ENCODE peak calls at places on chromosomes 11 and 22, in six cellular contexts. X is HepG2, E is endothelial cell of umbilical vein, C is A549, V is K562, S is GM12878. H is an unnamed sample.

GRCh38 chr22:22528780-22529179 is 8.7 kb upstream of the ZNF280A start:
- DNase-seq in S (no peak), X (no peak), V (no peak), C (no peak), E (no peak), H (no peak)

GRCh38 chr11:72144807-72145565 is 9.5 kb downstream of the FOLR3 start:
- DNase-seq in X (no peak), E (no peak), C (peak), V (no peak), S (no peak), H (no peak)

GRCh38 chr11:24779791-24780190 is 282.9 kb downstream of the LUZP2 start:
- DNase-seq in X (no peak), E (peak), V (no peak), C (no peak), S (no peak), H (no peak)

GRCh38 chr11:64485077-64485476 is 105.9 kb upstream of the SLC22A12 start:
- DNase-seq in E (no peak), S (no peak), V (no peak), X (no peak), C (no peak), H (no peak)

GRCh38 chr22:39456262-39457046 is at the start of gene MGAT3:
- DNase-seq in S (no peak), X (no peak), V (no peak), E (no peak), C (peak), H (no peak)

GRCh38 chr11:35590412-35590811 is 27.8 kb upstream of the FJX1 start:
- DNase-seq in S (no peak), E (no peak), X (no peak), C (no peak), V (no peak), H (no peak)

GRCh38 chr11:121661796-121662508 is 209.2 kb upstream of the SORL1-AS1 start:
- DNase-seq in X (no peak), S (no peak), V (no peak), E (peak), C (no peak), H (no peak)

GRCh38 chr11:21560466-21560975 is 632.4 kb upstream of the ANO5 start:
- DNase-seq in X (no peak), E (no peak), V (no peak), C (no peak), S (no peak), H (no peak)

GRCh38 chr11:100774859-100775258 is 87.8 kb downstream of the ARHGAP42 start:
- DNase-seq in C (no peak), S (no peak), X (peak), E (no peak), V (no peak), H (no peak)

GRCh38 chr11:74162688-74163467 is 7.9 kb downstream of the C2CD3 start:
- DNase-seq in S (peak), C (no peak), V (no peak), X (no peak), E (no peak), H (no peak)

GRCh38 chr11:43870981-43871550 is 9.6 kb upstream of the ALKBH3 start:
- DNase-seq in E (no peak), V (no peak), S (no peak), C (no peak), X (no peak), H (no peak)

GRCh38 chr11:8384199-8384821 is 120.6 kb upstream of the LMO1 start:
- DNase-seq in E (peak), V (peak), X (no peak), C (peak), S (no peak), H (peak)

GRCh38 chr22:40397436-40397835 is 27.0 kb downstream of the SGSM3 start:
- DNase-seq in E (peak), X (no peak), C (no peak), V (no peak), S (no peak), H (peak)

DNA sequence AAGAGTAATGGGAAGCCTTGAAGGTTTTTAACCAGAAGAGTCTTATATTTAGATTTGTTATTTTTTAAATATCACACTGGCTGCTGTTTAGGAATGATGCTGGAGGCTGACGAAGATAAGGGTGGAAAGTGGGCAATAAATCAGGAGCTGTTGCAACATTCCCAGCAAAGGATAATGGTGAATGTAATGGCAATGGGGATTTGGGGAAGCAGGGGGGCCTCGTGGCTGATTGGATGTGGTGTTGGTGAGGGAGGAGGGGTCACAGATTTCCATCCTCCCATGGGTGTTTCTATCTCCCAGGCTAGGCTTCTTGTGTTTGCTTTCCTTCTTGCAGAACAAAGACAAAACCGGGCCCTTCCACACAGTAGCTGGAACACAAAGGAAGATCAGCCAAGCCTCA is 80.8 kb downstream of the PIWIL4 start:
- DNase-seq in X (no peak), V (no peak), E (no peak), C (no peak), S (no peak), H (no peak)
- TF ChIP-seq MYC in X (no peak), V (no peak), E (no peak), C (no peak), S (no peak), H (no peak)

GRCh38 chr11:92340839-92341238 is 116.2 kb downstream of the FAT3 start:
- DNase-seq in S (no peak), X (peak), E (no peak), C (peak), V (peak), H (peak)
- TF ChIP-seq CTCF in S (peak), X (peak), E (no peak), C (peak), V (peak), H (peak)

DNA sequence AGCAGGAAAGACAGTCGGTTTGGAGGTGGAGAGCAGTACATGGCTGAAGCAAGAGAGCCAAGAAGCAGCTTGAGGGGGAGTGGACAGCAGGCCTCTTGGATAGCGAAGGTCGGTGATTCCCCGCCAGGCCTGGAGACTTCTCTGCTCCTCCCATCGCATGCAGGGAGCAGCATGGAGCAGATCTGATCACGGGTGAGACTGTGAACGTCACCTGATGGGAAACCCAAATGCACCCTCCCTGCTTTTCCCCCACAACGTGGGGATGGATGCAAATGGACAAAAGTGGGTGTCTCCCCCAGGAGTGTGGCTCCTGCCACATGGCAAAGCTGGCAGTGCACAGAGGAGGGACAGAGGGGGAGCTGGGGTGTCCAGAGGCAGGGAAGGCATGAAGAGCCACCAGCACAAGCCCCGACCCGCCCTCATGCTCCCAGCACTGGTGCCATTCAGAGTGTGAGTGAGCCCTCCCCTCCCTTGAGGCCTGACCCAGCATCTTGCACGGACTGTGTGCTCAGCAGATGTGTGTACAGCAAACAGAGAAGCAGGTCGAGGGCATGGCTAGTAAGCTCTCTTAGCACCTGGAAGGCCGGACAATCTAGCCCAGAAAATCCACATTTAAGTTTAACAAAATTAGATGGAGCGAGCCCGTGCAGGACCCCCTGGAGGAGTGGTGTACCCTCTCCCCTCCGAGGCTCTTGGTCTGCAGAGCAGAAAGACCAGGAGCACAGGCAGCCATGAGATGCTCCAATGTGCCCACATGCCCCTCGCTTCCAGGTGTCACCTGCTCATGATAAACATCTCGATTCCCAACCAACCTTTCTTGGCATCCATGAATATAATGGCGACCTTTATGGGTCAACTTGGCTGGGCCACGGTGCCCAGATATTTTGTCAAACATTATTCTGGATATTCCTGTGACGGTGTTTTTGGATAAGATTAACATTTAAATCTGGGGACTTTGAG is 661.7 kb downstream of the TBC1D22A start:
- DNase-seq in C (no peak), V (no peak), X (no peak), E (no peak), S (no peak), H (no peak)
- TF ChIP-seq POLR2A in C (no peak), V (no peak), X (no peak), E (no peak), S (no peak), H (no peak)

GRCh38 chr11:1119282-1120146 is 38.2 kb upstream of the MUC5AC start:
- DNase-seq in E (no peak), S (no peak), C (no peak), X (no peak), V (no peak), H (no peak)

GRCh38 chr11:1120532-1121342 is 37.0 kb upstream of the MUC5AC start:
- DNase-seq in C (no peak), S (no peak), X (no peak), E (no peak), V (no peak), H (no peak)

GRCh38 chr11:1123970-1124369 is 33.8 kb upstream of the MUC5AC start:
- DNase-seq in X (no peak), V (no peak), C (no peak), S (no peak), E (no peak), H (no peak)

GRCh38 chr11:1122356-1123002 is 35.3 kb upstream of the MUC5AC start:
- DNase-seq in S (no peak), V (no peak), E (no peak), X (no peak), C (no peak), H (no peak)

DNA sequence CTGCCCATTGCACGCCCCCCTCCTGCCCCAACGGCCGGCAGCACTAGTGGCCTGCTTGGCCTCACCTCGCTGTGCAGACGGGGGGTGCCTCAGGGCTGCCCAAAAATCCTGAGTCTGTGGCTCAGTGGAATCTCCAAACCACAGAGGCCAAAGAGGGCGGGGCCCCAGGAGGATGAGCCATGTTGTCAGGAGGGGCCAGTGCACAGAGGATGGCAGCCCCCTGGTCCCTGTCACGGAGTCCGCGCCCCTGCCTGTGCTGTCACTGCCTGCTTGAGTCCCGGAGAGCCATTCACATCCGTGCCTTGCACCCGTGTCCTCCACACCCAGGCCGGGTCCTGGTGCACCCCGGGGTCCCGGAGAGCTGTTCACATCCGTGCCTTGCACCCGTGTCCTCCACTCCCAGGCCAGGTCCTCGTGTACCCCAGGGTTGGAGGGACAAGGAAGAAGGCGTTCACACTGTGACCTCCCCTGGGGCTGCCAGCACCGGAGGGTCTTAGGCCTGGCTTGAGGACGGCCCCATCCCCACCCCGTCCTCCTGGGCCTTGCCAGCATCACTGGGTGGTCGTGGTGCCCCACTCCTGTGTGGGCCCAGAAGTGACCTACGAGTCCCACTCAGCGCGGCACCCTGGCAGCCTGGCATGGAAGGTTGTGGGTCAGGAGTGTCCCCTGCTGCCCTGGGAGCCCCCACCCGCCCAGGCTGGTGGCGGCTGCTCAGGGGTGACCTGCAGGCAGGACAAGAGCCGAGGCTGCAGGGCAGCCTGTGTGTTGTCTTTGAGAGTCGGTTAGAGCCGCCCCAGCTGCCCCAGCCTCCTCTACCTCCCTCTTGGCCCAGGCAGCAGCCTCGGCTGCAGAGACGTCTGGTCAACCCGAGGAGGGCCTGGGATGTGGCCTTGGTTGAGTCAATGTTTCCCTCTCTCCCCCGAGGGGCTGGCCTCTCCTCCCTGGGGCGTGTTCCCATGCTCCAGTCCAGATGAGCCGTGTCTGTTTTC is 36.1 kb upstream of the MUC5AC start:
- DNase-seq in X (no peak), V (no peak), C (no peak), E (no peak), S (no peak), H (no peak)
- TF ChIP-seq MYC in X (no peak), V (no peak), C (no peak), E (no peak), S (no peak), H (no peak)

GRCh38 chr22:24996420-24996952 is 44.0 kb downstream of the KIAA1671 start:
- DNase-seq in E (peak), S (no peak), X (no peak), C (peak), V (no peak), H (no peak)

GRCh38 chr22:24995649-24996180 is 43.2 kb downstream of the KIAA1671 start:
- DNase-seq in V (no peak), S (no peak), X (no peak), E (no peak), C (no peak), H (no peak)

GRCh38 chr22:24992946-24993345 is 40.4 kb downstream of the KIAA1671 start:
- DNase-seq in E (no peak), S (no peak), C (no peak), X (no peak), V (no peak), H (no peak)

GRCh38 chr22:24997023-24997422 is 44.5 kb downstream of the KIAA1671 start:
- DNase-seq in E (no peak), V (no peak), X (no peak), S (no peak), C (no peak), H (no peak)

GRCh38 chr22:24994070-24994763 is 41.7 kb downstream of the KIAA1671 start:
- DNase-seq in X (no peak), C (peak), V (no peak), E (no peak), S (no peak), H (no peak)
- TF ChIP-seq CTCF in X (peak), C (peak), V (no peak), E (no peak), S (no peak), H (no peak)

GRCh38 chr11:76781861-76782500 is 1.2 kb upstream of the TSKU start:
- DNase-seq in X (peak), E (no peak), V (no peak), C (no peak), S (no peak), H (peak)

GRCh38 chr11:76783294-76783900 is at the start of gene TSKU:
- DNase-seq in C (peak), X (no peak), E (no peak), V (no peak), S (no peak), H (no peak)

GRCh38 chr11:76785513-76785912 is 2.4 kb downstream of the TSKU start:
- DNase-seq in S (no peak), E (no peak), V (no peak), X (no peak), C (peak), H (no peak)

GRCh38 chr11:76782526-76783293 is 446 bp upstream of the TSKU start:
- DNase-seq in S (no peak), V (peak), C (peak), X (peak), E (peak), H (peak)

DNA sequence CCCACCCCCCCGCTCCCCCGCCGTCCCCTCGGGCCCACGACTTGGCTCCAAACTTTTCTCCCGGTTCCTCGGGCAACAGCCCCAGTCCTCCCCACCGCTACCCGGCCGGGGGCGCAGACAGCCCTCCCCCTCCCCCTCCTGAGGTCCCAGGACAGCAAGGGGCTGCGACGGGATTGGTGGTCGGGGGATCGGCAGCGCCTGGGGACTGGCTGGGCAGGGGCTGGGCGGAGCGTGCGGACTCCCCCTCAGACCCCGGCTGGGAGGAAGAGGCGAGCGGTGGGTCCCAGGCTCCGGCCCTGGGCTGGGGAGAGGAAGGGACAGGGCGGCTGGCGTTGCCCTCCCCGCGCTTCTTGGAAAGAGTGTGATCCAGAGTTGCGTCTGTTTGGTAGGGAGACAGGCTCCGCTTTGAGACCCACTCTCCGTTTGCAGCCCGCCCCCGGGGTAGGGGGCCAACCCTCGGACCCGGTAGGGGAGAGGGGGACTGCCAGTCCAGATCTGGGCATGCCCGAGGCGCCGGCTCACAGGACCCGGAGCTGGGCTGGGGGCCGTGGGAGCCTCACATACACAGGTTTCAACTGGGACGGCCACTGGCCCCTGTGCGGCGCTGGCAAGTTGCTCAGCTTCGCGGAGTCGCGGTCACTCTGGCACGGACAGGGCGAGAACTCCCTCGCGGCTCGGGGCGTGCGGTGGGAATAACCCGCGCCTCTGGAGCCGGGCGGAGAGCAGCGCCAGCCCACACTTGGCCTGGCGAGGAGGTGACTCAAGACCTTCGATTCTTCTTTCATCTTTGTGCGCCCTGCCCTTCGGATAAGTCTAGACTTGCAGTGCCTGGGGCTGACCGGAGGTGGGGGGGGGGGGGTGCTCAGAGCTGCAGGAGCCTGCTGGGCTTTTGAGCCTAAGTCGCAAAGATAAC is 1.0 kb downstream of the TSKU start:
- DNase-seq in E (peak), S (no peak), C (peak), X (peak), V (peak), H (peak)
- TF ChIP-seq POLR2A in E (peak), S (no peak), C (peak), X (peak), V (peak), H (no peak)